ENCODE peak calls at places on chromosome 15, in five cellular contexts. I is GM10248; X is stimulated activated CD8-positive, alpha-beta memory T cell treated with anti-CD3 and anti-CD28 coated beads, Interleukin-15, amount 100 ng/mL, for 48 hours; A is HEK293T; V is astrocyte. L is an unnamed sample.

GRCh38 chr15:37941779-37942178 is 7.3 kb downstream of the TMCO5A start:
- DNase-seq in I (no peak), X (no peak), A (no peak), V (no peak), L (no peak)

GRCh38 chr15:90375071-90375470 is 13.0 kb upstream of the IQGAP1 start:
- DNase-seq in I (no peak), X (no peak), A (no peak), V (no peak), L (no peak)

GRCh38 chr15:53072077-53072476 is 281.9 kb upstream of the ONECUT1 start:
- DNase-seq in I (peak), X (no peak), A (peak), V (peak), L (peak)

GRCh38 chr15:99980791-99981190 is 247.6 kb upstream of the LYSMD4 start:
- DNase-seq in I (no peak), X (no peak), A (no peak), V (no peak), L (no peak)

GRCh38 chr15:70016511-70016994 is 81.2 kb downstream of the TLE3 start:
- DNase-seq in I (peak), X (no peak), A (no peak), V (no peak), L (no peak)

GRCh38 chr15:63065262-63066234 is 23.0 kb downstream of the TPM1 start:
- DNase-seq in I (no peak), X (no peak), A (no peak), V (no peak), L (no peak)

GRCh38 chr15:57028176-57028575 is 109.7 kb downstream of the TCF12 start:
- DNase-seq in I (no peak), X (no peak), A (no peak), V (no peak), L (no peak)

GRCh38 chr15:31598620-31599019 is 272.0 kb downstream of the KLF13 start:
- DNase-seq in I (no peak), X (no peak), A (no peak), V (no peak), L (no peak)

GRCh38 chr15:63028442-63029110 is 14.0 kb upstream of the TPM1 start:
- DNase-seq in I (no peak), X (no peak), A (no peak), V (no peak), L (no peak)

GRCh38 chr15:41917767-41918430 is 24.0 kb upstream of the SPTBN5 start:
- DNase-seq in I (no peak), X (no peak), A (no peak), V (peak), L (no peak)

GRCh38 chr15:35308802-35309201 is 223.7 kb upstream of the NANOGP8 start:
- DNase-seq in I (no peak), X (no peak), A (no peak), V (peak), L (no peak)

GRCh38 chr15:64681424-64682024 is 93.9 kb downstream of the RBPMS2 start:
- DNase-seq in I (peak), X (no peak), A (peak), V (peak), L (peak)

GRCh38 chr15:34794590-34795206 is 651 bp downstream of the ACTC1 start:
- DNase-seq in I (no peak), X (no peak), A (no peak), V (no peak), L (no peak)

GRCh38 chr15:81411056-81411455 is 37.0 kb upstream of the TMC3 start:
- DNase-seq in I (no peak), X (no peak), A (no peak), V (no peak), L (no peak)

GRCh38 chr15:90465140-90465929 is 64.4 kb upstream of the CRTC3 start:
- DNase-seq in I (no peak), X (no peak), A (no peak), V (peak), L (no peak)

GRCh38 chr15:48144889-48145288 is 24.1 kb downstream of the SLC24A5 start:
- DNase-seq in I (no peak), X (no peak), A (no peak), V (peak), L (no peak)

GRCh38 chr15:58473720-58474119 is 41.9 kb downstream of the LIPC start:
- DNase-seq in I (peak), X (no peak), A (no peak), V (peak), L (no peak)

GRCh38 chr15:87394676-87395075 is 861.9 kb downstream of the NTRK3 start:
- DNase-seq in I (no peak), X (no peak), A (no peak), V (no peak), L (no peak)

GRCh38 chr15:29904731-29905417 is 82.6 kb upstream of the TJP1 start:
- DNase-seq in I (no peak), X (no peak), A (no peak), V (no peak), L (no peak)

GRCh38 chr15:82999905-83000671 is 11.4 kb downstream of the C15orf40 start:
- DNase-seq in I (peak), X (no peak), A (peak), V (peak), L (peak)

GRCh38 chr15:59169337-59169736 is 37.3 kb upstream of the LDHAL6B start:
- DNase-seq in I (no peak), X (no peak), A (no peak), V (peak), L (no peak)